ENCODE peak calls at places on chromosomes 12 and 14, in five cellular contexts. I is stimulated activated CD8-positive, alpha-beta memory T cell treated with anti-CD3 and anti-CD28 coated beads, Interleukin-4, amount 100 ng/mL, for 1 hour; R is aorta; U is activated CD4-positive, CD25-positive, alpha-beta regulatory T cell treated with anti-CD3 and anti-CD28 coated beads, Interleukin-2, amount 50 U/mL, for 16 hours; J is astrocyte of the spinal cord. K is an unnamed sample.

GRCh38 chr14:67187826-67188225 is 1.4 kb upstream of the GARIN2 start:
- DNase-seq in I (no peak), J (peak), U (no peak), R (no peak), K (peak)

GRCh38 chr14:93949511-93950075 is 22.4 kb downstream of the FAM181A start:
- DNase-seq in R (no peak), U (no peak), I (no peak), J (peak), K (no peak)

GRCh38 chr12:46153267-46153872 is 115.5 kb downstream of the SLC38A1 start:
- DNase-seq in J (peak), U (no peak), R (no peak), I (no peak), K (peak)

GRCh38 chr12:91947459-91947858 is 198.2 kb downstream of the BTG1 start:
- DNase-seq in U (no peak), R (no peak), I (no peak), J (no peak), K (no peak)

GRCh38 chr12:27685274-27685673 is 11.0 kb upstream of the REP15 start:
- DNase-seq in I (no peak), J (no peak), U (no peak), R (no peak), K (no peak)

GRCh38 chr12:10557766-10558165 is 52.1 kb downstream of the EIF2S3B start:
- DNase-seq in U (no peak), R (no peak), I (no peak), J (no peak), K (no peak)

GRCh38 chr12:118055144-118055557 is 5.8 kb downstream of the WSB2 start:
- DNase-seq in R (peak), J (peak), U (peak), I (no peak), K (peak)

GRCh38 chr14:95979339-95980042 is 59.7 kb upstream of the C14orf132 start:
- DNase-seq in I (no peak), U (no peak), R (no peak), J (no peak), K (peak)

GRCh38 chr12:94963649-94964048 is 39.8 kb downstream of the NDUFA12 start:
- DNase-seq in U (no peak), J (no peak), R (no peak), I (no peak), K (no peak)

GRCh38 chr12:89517648-89518047 is 6.9 kb downstream of the GALNT4 start:
- DNase-seq in U (no peak), R (no peak), J (no peak), I (no peak), K (no peak)

GRCh38 chr12:9365296-9365695 is 157.1 kb upstream of the PZP start:
- DNase-seq in R (no peak), U (no peak), I (no peak), J (peak), K (peak)

GRCh38 chr14:103084021-103084919 is at the start of gene LBHD2:
- DNase-seq in I (no peak), U (no peak), R (peak), J (no peak), K (no peak)

GRCh38 chr14:43647302-43647701 is 859.8 kb downstream of the FSCB start:
- DNase-seq in I (no peak), U (no peak), R (no peak), J (no peak), K (no peak)

GRCh38 chr12:76025601-76026575 is 5.7 kb downstream of the PHLDA1 start:
- DNase-seq in I (no peak), U (no peak), R (no peak), J (peak), K (peak)

GRCh38 chr12:122336015-122336946 is 70.0 kb upstream of the VPS33A start:
- DNase-seq in U (no peak), J (peak), I (no peak), R (no peak), K (peak)

GRCh38 chr14:101889898-101890297 is 74.5 kb upstream of the DYNC1H1 start:
- DNase-seq in U (no peak), J (no peak), R (no peak), I (no peak), K (no peak)

GRCh38 chr14:73173092-73173735 is 36.9 kb downstream of the PSEN1 start:
- DNase-seq in I (no peak), J (peak), R (no peak), U (no peak), K (peak)

GRCh38 chr14:77738559-77739250 is 22.3 kb downstream of the SNW1 start:
- DNase-seq in U (no peak), J (peak), R (no peak), I (no peak), K (peak)

GRCh38 chr14:68913516-68913915 is 65.6 kb downstream of the ACTN1 start:
- DNase-seq in I (no peak), U (no peak), J (no peak), R (no peak), K (no peak)

GRCh38 chr12:76878045-76878898 is 547 bp downstream of the CSRP2 start:
- DNase-seq in U (no peak), I (no peak), J (peak), R (peak), K (peak)

GRCh38 chr12:71797506-71797905 is 42.1 kb upstream of the TBC1D15 start:
- DNase-seq in I (no peak), U (no peak), J (no peak), R (no peak), K (no peak)

K was measured in RPMI7951.